ENCODE peak calls at places on chromosomes 1 and 21, in six cellular contexts. L is HepG2, T is SJSA1, V is GM23248, F is prostate gland, Z is left lung. X is an unnamed sample.

GRCh38 chr1:46036894-46037596 is 95.4 kb downstream of the PIK3R3 start:
- DNase-seq in Z (peak; percentile 94), L (peak; percentile 55), V (peak; percentile 85), F (peak; percentile 86), T (peak; percentile 68), X (peak; percentile 74)

GRCh38 chr1:197222780-197223179 is 45.3 kb upstream of the CRB1 start:
- DNase-seq in V (no peak), L (no peak), Z (no peak), F (no peak), T (no peak), X (no peak)

GRCh38 chr1:232369451-232369850 is 260.5 kb downstream of the SIPA1L2 start:
- DNase-seq in V (no peak), F (no peak), T (no peak), Z (no peak), L (no peak), X (no peak)

GRCh38 chr1:22870201-22870871 is 102.3 kb downstream of the LACTBL1 start:
- DNase-seq in L (no peak), Z (no peak), T (no peak), F (peak; percentile 11), V (peak; percentile 8), X (no peak)

GRCh38 chr1:93629101-93630059 is 52.3 kb downstream of the BCAR3 start:
- DNase-seq in Z (no peak), F (peak; percentile 79), V (peak; percentile 86), T (peak; percentile 60), L (peak; percentile 65), X (peak; percentile 13)

GRCh38 chr1:212566522-212567479 is 41.8 kb upstream of the ATF3 start:
- DNase-seq in Z (no peak), L (peak; percentile 14), F (peak; percentile 40), V (peak; percentile 88), T (peak; percentile 74), X (peak; percentile 32)

GRCh38 chr1:47779613-47780012 is 217.6 kb downstream of the TRABD2B start:
- DNase-seq in V (no peak), T (no peak), F (no peak), L (no peak), Z (peak; percentile 34), X (no peak)

GRCh38 chr1:31183927-31184554 is 55.6 kb downstream of the NKAIN1 start:
- DNase-seq in F (peak; percentile 38), Z (no peak), L (peak; percentile 46), T (peak; percentile 16), V (peak; percentile 43), X (no peak)

GRCh38 chr1:4626061-4626460 is 28.3 kb upstream of the AJAP1 start:
- DNase-seq in L (no peak), F (no peak), V (no peak), T (no peak), Z (no peak), X (no peak)

GRCh38 chr1:33310702-33311101 is 10.2 kb downstream of the A3GALT2 start:
- DNase-seq in T (no peak), F (no peak), L (no peak), Z (peak; percentile 53), V (no peak), X (no peak)

GRCh38 chr1:23483327-23484252 is at the start of gene ASAP3:
- DNase-seq in T (peak; percentile 42), Z (peak; percentile 71), V (peak; percentile 63), L (peak; percentile 17), F (peak; percentile 45), X (peak; percentile 6)

GRCh38 chr1:27551953-27552312 is 52.0 kb downstream of the AHDC1 start:
- DNase-seq in Z (no peak), V (no peak), F (no peak), L (no peak), T (no peak), X (no peak)

DNA sequence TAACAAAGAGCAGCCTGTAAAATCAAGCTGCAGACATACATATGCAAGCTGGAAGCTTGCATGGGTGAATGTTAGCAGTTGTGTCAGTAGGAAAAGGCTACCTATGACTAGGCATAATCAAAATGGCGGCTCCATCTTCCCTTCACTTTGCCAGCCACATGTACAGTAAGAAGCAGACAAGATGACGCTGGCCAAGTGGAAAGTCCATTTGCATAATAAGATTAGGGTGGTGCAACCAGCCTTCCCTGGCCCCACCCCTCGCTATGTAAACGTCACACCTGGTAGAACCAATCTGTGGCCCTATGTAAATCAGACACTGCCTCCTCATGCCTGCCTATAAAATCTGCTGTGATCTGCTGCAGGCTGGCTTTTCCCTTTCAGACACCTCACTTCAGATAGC is 171.9 kb upstream of the USP25 start:
- DNase-seq in V (no peak), F (no peak), L (peak; percentile 1), T (no peak), Z (no peak), X (no peak)
- H3K27ac ChIP-seq in V (no peak overlapping the region), F (no peak overlapping the region), L (no peak overlapping the region), T (no peak overlapping the region), Z (no peak overlapping the region), X (no peak overlapping the region)

GRCh38 chr1:6349254-6349943 is 44.2 kb downstream of the ACOT7 start:
- DNase-seq in Z (peak; percentile 52), F (no peak), L (no peak), V (no peak), T (no peak), X (no peak)

GRCh38 chr1:6351480-6352137 is 42.0 kb downstream of the ACOT7 start:
- DNase-seq in F (peak; percentile 53), L (no peak), Z (peak; percentile 81), V (no peak), T (no peak), X (no peak)

GRCh38 chr1:6348511-6349191 is 44.9 kb downstream of the ACOT7 start:
- DNase-seq in L (no peak), V (no peak), F (no peak), T (peak; percentile 10), Z (no peak), X (peak; percentile 36)

GRCh38 chr1:6352138-6352563 is 41.4 kb downstream of the ACOT7 start:
- DNase-seq in V (no peak), F (no peak), T (no peak), L (peak; percentile 73), Z (peak; percentile 45), X (no peak)

GRCh38 chr1:6350416-6351088 is 43.0 kb downstream of the ACOT7 start:
- DNase-seq in Z (no peak), L (no peak), F (peak; percentile 92), V (no peak), T (no peak), X (no peak)
- H3K27ac ChIP-seq in Z (no peak overlapping the region), L (no peak overlapping the region), F (no peak overlapping the region), V (no peak overlapping the region), T (no peak overlapping the region), X (no peak overlapping the region)

GRCh38 chr21:26842976-26843911 is 2.0 kb downstream of the ADAMTS1 start:
- DNase-seq in L (no peak), Z (peak; percentile 85), F (peak; percentile 85), T (peak; percentile 94), V (peak; percentile 98), X (no peak)
- H3K27ac ChIP-seq in L (no peak overlapping the region), Z (peak overlapping the region; percentile 90), F (peak overlapping the region; percentile 83), T (peak overlapping the region; percentile 78), V (peak overlapping the region; percentile 84), X (no peak overlapping the region)

DNA sequence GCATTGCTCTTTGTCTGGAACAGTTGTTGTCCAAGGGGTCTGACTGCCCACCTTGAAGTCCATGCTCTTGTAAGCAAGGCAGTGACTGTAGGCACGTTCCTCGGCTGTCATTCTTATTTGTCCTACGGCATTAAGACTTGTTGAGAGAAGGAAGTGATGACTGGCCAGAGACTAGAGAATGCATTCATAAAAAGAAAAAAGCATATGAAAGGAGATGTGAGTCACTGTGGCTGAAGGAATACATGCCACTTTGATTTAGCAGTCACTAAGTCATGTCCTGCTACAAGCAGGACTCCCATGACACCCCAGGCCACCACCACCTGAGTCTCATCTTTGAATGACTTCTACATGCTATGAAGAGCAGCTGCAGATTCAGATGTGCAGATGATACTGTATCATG is 50.5 kb downstream of the CNN3 start:
- DNase-seq in V (peak; percentile 65), T (peak; percentile 62), L (no peak), F (no peak), Z (no peak), X (no peak)
- H3K27ac ChIP-seq in V (no peak overlapping the region), T (peak overlapping the region; percentile 17), L (no peak overlapping the region), F (peak overlapping the region; percentile 76), Z (no peak overlapping the region), X (no peak overlapping the region)

X was measured in effector memory CD4-positive, alpha-beta T cell.